ENCODE peak calls at places on chromosomes 3 and 15, in five cellular contexts. K is activated B cell treated with CpG ODN at 0.5 μM for 24 hours, C is HCT116, X is AG04450, N is transverse colon. A is an unnamed sample.

GRCh38 chr3:196323723-196324122 is 5.7 kb upstream of the DYNLT2B start:
- DNase-seq in K (no peak), C (no peak), X (no peak), N (no peak), A (no peak)

GRCh38 chr15:90364251-90364650 is 12.2 kb downstream of the ZNF774 start:
- DNase-seq in K (no peak), C (no peak), X (no peak), N (no peak), A (no peak)

GRCh38 chr3:38480930-38481329 is 15.2 kb upstream of the EXOG start:
- DNase-seq in K (no peak), C (no peak), X (no peak), N (no peak), A (no peak)

GRCh38 chr15:44029940-44030568 is 165.0 kb downstream of the FRMD5 start:
- DNase-seq in K (no peak), C (no peak), X (no peak), N (no peak), A (no peak)

GRCh38 chr3:15294914-15295313 is 37.5 kb downstream of the SH3BP5 start:
- DNase-seq in K (no peak), C (no peak), X (no peak), N (no peak), A (no peak)

GRCh38 chr3:39101022-39101689 is 6.3 kb downstream of the GORASP1 start:
- DNase-seq in K (no peak), C (no peak), X (no peak), N (peak; percentile 39), A (no peak)

GRCh38 chr15:82663186-82663600 is 16.0 kb upstream of the CPEB1 start:
- DNase-seq in K (no peak), C (no peak), X (no peak), N (peak; percentile 25), A (peak; percentile 79)

GRCh38 chr3:30145281-30145680 is 461.1 kb upstream of the TGFBR2 start:
- DNase-seq in K (no peak), C (no peak), X (no peak), N (no peak), A (no peak)

GRCh38 chr15:43872416-43873020 is 45.7 kb downstream of the WDR76 start:
- DNase-seq in K (no peak), C (peak; percentile 45), X (peak; percentile 51), N (peak; percentile 11), A (no peak)

GRCh38 chr3:187977659-187978058 is 176.3 kb upstream of the LPP start:
- DNase-seq in K (no peak), C (no peak), X (no peak), N (no peak), A (no peak)

GRCh38 chr15:40582726-40583246 is 11.3 kb upstream of the KNL1 start:
- DNase-seq in K (no peak), C (peak; percentile 86), X (no peak), N (no peak), A (no peak)

GRCh38 chr3:196624907-196625306 is 14.6 kb upstream of the NRROS start:
- DNase-seq in K (no peak), C (no peak), X (no peak), N (no peak), A (no peak)

GRCh38 chr3:158830391-158830790 is 28.5 kb downstream of the MFSD1 start:
- DNase-seq in K (no peak), C (no peak), X (no peak), N (no peak), A (no peak)

GRCh38 chr15:91876187-91876586 is 22.7 kb downstream of the SLCO3A1 start:
- DNase-seq in K (no peak), C (no peak), X (no peak), N (no peak), A (no peak)

GRCh38 chr3:23889401-23889800 is 27.4 kb downstream of the NKIRAS1 start:
- DNase-seq in K (no peak), C (no peak), X (no peak), N (no peak), A (no peak)

GRCh38 chr3:14199641-14200040 is 21.0 kb downstream of the LSM3 start:
- DNase-seq in K (no peak), C (no peak), X (no peak), N (no peak), A (no peak)

GRCh38 chr3:161388860-161389259 is 17.5 kb upstream of the SPTSSB start:
- DNase-seq in K (no peak), C (no peak), X (no peak), N (no peak), A (no peak)

GRCh38 chr3:33749546-33750215 is 31.6 kb upstream of the CLASP2 start:
- DNase-seq in K (no peak), C (no peak), X (peak; percentile 20), N (no peak), A (no peak)

GRCh38 chr3:40152482-40153133 is 156.9 kb upstream of the EIF1B start:
- DNase-seq in K (no peak), C (no peak), X (no peak), N (no peak), A (no peak)

GRCh38 chr15:90174140-90174891 is 26.8 kb upstream of the SEMA4B start:
- DNase-seq in K (no peak), C (no peak), X (no peak), N (peak; percentile 80), A (no peak)

GRCh38 chr3:102114264-102114979 is 265.1 kb downstream of the NFKBIZ start:
- DNase-seq in K (no peak), C (no peak), X (no peak), N (no peak), A (no peak)

GRCh38 chr3:142963266-142964149 is at the start of gene PAQR9:
- DNase-seq in K (no peak), C (no peak), X (no peak), N (no peak), A (peak; percentile 80)

GRCh38 chr15:76401285-76401684 is 64.7 kb downstream of the ISL2 start:
- DNase-seq in K (no peak), C (no peak), X (no peak), N (no peak), A (no peak)

GRCh38 chr3:115330406-115330805 is 183.3 kb upstream of the ZBTB20 start:
- DNase-seq in K (no peak), C (no peak), X (no peak), N (no peak), A (no peak)

GRCh38 chr3:130243808-130244207 is 101.7 kb upstream of the COL6A5 start:
- DNase-seq in K (no peak), C (no peak), X (no peak), N (no peak), A (no peak)

DNA sequence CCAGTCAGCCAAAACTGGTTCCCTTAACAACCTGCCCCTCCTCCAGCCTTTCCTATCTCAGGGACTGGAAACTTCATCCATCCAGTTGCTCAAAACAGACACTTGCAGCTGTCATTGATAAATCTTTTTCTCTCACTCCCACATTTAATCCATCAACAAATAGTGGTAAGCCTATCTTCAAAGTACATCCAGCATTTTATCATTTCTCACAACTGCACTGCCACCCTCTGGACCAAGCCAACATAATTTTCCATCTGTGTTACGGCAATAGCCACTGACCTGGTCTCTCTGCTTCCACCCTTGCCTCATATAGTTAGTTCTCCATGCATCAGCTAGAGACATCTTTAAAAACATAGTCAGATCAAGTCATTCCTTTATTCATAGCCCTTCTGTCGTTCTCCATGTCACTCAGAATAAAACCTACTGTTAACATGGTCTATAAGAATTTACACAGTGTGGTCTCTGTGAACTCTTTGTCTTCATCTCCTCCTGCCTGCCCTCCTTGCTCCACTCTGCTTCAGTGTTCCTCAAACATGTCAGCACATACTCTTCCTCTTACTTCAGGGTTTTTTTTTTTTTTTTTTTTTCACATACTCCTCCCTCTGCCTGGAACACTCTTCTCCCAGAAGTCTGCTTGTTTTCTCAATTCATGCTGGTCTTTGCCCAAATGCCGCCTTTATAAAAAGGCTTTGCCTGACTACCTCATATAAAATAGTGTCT is 102.5 kb upstream of the COL6A5 start:
- DNase-seq in K (no peak), C (no peak), X (no peak), N (no peak), A (no peak)
- TF ChIP-seq CTCF in K (no peak), C (no peak), X (peak; percentile 25), N (peak; percentile 3), A (peak; percentile 42)

GRCh38 chr3:55165704-55166103 is 237.8 kb upstream of the LRTM1 start:
- DNase-seq in K (no peak), C (no peak), X (no peak), N (no peak), A (no peak)

GRCh38 chr3:55164876-55165275 is 237.0 kb upstream of the LRTM1 start:
- DNase-seq in K (no peak), C (no peak), X (no peak), N (no peak), A (no peak)

GRCh38 chr3:55165278-55165677 is 237.4 kb upstream of the LRTM1 start:
- DNase-seq in K (no peak), C (no peak), X (no peak), N (no peak), A (no peak)

GRCh38 chr3:55167586-55168317 is 239.9 kb upstream of the LRTM1 start:
- DNase-seq in K (no peak), C (no peak), X (peak; percentile 86), N (no peak), A (no peak)

DNA sequence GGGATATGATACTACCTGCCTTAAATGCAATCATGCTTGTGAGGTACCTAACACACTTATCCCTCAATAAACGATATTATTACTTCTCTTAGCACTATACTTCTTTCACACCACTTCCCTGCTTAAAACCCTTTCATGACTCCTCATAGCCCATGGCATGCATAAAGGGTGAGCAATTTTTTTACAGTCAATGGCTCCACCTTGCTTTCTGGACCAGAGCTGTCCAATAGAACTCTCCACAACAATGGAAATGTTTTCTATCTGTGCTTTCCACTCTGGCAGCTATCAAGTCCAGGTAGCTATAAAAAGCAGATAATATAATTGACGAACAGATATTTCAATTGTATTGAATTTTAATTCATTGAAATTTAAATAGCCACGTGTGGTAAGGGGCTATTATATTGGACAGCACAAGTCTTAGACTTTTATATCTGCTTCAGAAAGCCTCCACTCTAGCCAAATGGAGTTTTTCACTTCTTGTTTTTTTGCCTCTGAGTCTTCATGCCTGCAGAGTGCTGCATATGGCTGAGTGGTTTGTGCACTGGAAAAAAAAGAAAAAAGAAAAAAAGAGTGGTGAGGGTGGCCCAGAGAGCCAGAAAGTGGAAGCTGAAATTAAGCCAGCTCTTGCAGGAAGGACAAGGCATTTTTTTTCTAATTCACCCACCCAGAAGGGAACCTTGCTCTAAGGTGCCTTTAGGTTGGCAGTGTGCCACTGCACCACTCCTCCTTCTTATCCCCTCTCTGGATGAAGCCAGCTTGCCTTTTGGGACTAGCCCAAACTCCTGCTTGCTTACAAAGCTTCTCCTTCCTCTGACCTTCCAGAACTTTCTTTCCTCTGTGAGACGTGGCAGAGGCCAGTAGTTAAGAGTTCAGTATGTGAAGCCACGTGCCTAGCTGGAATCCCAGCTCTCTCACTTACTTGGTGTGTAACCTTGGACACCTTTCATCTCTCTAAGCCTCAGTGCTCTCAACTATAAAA is 239.0 kb upstream of the LRTM1 start:
- DNase-seq in K (no peak), C (no peak), X (no peak), N (peak; percentile 9), A (no peak)
- TF ChIP-seq CTCF in K (no peak), C (no peak), X (no peak), N (no peak), A (no peak)

DNA sequence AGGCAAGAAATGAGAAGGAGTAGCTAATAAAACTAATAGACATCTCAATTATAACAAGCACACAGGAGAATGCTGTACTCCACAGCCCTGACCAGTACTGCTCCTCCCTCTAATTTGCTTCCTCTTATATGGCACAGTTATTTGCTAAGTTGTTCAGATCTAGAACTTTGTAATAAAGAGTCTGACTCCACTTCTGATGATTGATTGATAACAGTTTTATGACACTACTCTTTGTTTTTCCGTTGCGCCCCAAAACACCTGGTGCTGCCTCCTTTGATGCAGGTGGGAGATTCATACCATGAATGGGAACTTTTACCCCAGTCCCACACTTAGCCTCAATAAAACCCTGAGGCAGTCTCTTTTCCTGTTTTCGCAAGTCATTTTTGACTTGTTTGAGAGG is 777.7 kb downstream of the GBE1 start:
- DNase-seq in K (no peak), C (no peak), X (no peak), N (no peak), A (no peak)
- TF ChIP-seq CTCF in K (no peak), C (no peak), X (no peak), N (no peak), A (no peak)

GRCh38 chr3:61009025-61009424 is 242.2 kb downstream of the FHIT start:
- DNase-seq in K (no peak), C (no peak), X (no peak), N (no peak), A (no peak)
- TF ChIP-seq CTCF in K (no peak), C (no peak), X (no peak), N (no peak), A (no peak)

A was measured in type B pancreatic cell.